ENCODE peak calls at places on chromosomes 4 and X, in five cellular contexts. O, L, N, J and Y are unnamed samples.

GRCh38 chr4:125736057-125736456 is 421.3 kb downstream of the FAT4 start:
- DNase-seq in J (peak), O (peak), L (no peak), N (no peak), Y (no peak)

GRCh38 chr4:121252224-121252806 is 88.2 kb upstream of the TNIP3 start:
- DNase-seq in J (peak), L (peak), O (peak), N (peak), Y (peak)

GRCh38 chrX:37785569-37785968 is 5.7 kb downstream of the CYBB start:
- DNase-seq in O (peak), L (no peak), N (no peak), J (no peak), Y (peak)

GRCh38 chr4:54940996-54941395 is 184.4 kb downstream of the KDR start:
- DNase-seq in O (no peak), N (no peak), J (no peak), L (no peak), Y (no peak)

GRCh38 chr4:171538601-171539100 is 274.6 kb upstream of the GALNTL6 start:
- DNase-seq in N (no peak), J (peak), O (no peak), L (no peak), Y (no peak)

GRCh38 chr4:7630559-7631287 is 196.0 kb upstream of the PSAPL1 start:
- DNase-seq in O (peak), L (no peak), J (peak), N (no peak), Y (no peak)

GRCh38 chrX:56248492-56248891 is 16.3 kb downstream of the KLF8 start:
- DNase-seq in L (peak), N (peak), O (peak), J (peak), Y (peak)

GRCh38 chrX:133374874-133375387 is 40.4 kb downstream of the GPC4 start:
- DNase-seq in J (no peak), L (no peak), O (no peak), N (no peak), Y (no peak)

GRCh38 chr4:87915621-87916020 is 59.9 kb upstream of the SPP1 start:
- DNase-seq in L (no peak), N (no peak), O (no peak), J (no peak), Y (no peak)

GRCh38 chrX:8731579-8732395 is at the start of gene ANOS1:
- DNase-seq in O (peak), J (peak), N (peak), L (no peak), Y (no peak)

GRCh38 chrX:150036181-150036580 is 97.9 kb upstream of the EOLA2 start:
- DNase-seq in N (no peak), O (peak), L (no peak), J (no peak), Y (no peak)

GRCh38 chrX:35040871-35041270 is 98.3 kb downstream of the FAM47B start:
- DNase-seq in O (peak), L (no peak), N (no peak), J (peak), Y (no peak)

GRCh38 chr4:3031357-3032064 is 42.8 kb downstream of the HTT-AS start:
- DNase-seq in N (peak), J (no peak), L (no peak), O (no peak), Y (no peak)

GRCh38 chr4:74230902-74231499 is 73.1 kb downstream of the MTHFD2L start:
- DNase-seq in O (peak), N (peak), J (peak), L (no peak), Y (peak)

GRCh38 chr4:924107-925096 is 7.7 kb downstream of the GAK start:
- DNase-seq in J (peak), N (no peak), L (no peak), O (peak), Y (peak)

GRCh38 chr4:134906404-134907023 is 704.9 kb upstream of the PABPC4L start:
- DNase-seq in L (peak), J (peak), O (peak), N (no peak), Y (no peak)

GRCh38 chrX:131217878-131218486 is 71.1 kb downstream of the IGSF1 start:
- DNase-seq in O (no peak), L (no peak), N (no peak), J (no peak), Y (no peak)

GRCh38 chr4:188956566-188956965 is 817.3 kb downstream of the TRIML1 start:
- DNase-seq in L (no peak), O (no peak), J (no peak), N (no peak), Y (no peak)

GRCh38 chrX:15931362-15931761 is 76.7 kb upstream of the AP1S2 start:
- DNase-seq in J (no peak), N (no peak), L (no peak), O (no peak), Y (no peak)

GRCh38 chr4:5018096-5018495 is 1.2 kb downstream of the CYTL1 start:
- DNase-seq in N (no peak), L (no peak), J (peak), O (no peak), Y (no peak)

GRCh38 chr4:38782452-38783108 is at the start of gene TLR10:
- DNase-seq in J (peak), N (peak), O (peak), L (peak), Y (peak)

GRCh38 chr4:135476272-135476671 is 1274.7 kb upstream of the PABPC4L start:
- DNase-seq in L (no peak), O (no peak), J (no peak), N (no peak), Y (no peak)

GRCh38 chr4:39574946-39575345 is 47.7 kb upstream of the UGDH start:
- DNase-seq in J (peak), O (no peak), N (no peak), L (no peak), Y (peak)

GRCh38 chr4:174972911-174973310 is 54.8 kb downstream of the ADAM29 start:
- DNase-seq in O (no peak), N (no peak), J (no peak), L (peak), Y (no peak)

GRCh38 chr4:116217781-116218180 is 867.6 kb downstream of the TRAM1L1 start:
- DNase-seq in L (no peak), J (no peak), N (no peak), O (peak), Y (no peak)

GRCh38 chr4:116223059-116223732 is 862.2 kb downstream of the TRAM1L1 start:
- DNase-seq in J (no peak), O (no peak), L (no peak), N (no peak), Y (no peak)
- H3K4me3 ChIP-seq in J (no peak), O (no peak), L (no peak), N (no peak), Y (no peak)

GRCh38 chr4:119286377-119287002 is 35.4 kb downstream of the FABP2 start:
- DNase-seq in N (no peak), L (no peak), O (peak), J (peak), Y (peak)
- TF ChIP-seq CTCF in N (peak), L (peak), O (peak), J (peak), Y (peak)

DNA sequence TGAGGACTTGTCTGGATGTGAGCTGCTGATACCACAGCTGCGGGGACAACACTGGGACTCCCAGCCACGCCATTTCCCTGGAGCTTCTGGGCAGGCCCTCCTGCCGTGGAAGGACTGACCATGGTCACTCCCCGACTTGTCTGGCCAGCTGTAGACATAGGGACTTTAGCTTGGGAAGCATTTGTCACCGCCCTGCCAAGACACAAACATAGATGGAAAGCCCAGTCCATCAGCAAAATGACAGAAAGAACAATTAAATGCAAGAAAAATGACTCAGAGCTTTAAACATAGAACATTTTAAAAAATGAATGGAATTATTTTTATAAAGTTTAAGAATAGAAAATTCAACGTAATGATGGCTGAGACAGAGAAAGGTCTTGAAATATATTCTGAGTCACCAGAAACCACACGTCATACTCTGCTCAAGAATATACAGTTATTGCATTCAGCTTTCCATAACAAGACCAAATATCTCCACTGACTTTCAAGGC is 107.6 kb upstream of the CBR4 start:
- DNase-seq in L (no peak), J (peak), N (no peak), O (peak), Y (no peak)
- H3K4me3 ChIP-seq in L (no peak), J (no peak), N (no peak), O (no peak), Y (no peak)

DNA sequence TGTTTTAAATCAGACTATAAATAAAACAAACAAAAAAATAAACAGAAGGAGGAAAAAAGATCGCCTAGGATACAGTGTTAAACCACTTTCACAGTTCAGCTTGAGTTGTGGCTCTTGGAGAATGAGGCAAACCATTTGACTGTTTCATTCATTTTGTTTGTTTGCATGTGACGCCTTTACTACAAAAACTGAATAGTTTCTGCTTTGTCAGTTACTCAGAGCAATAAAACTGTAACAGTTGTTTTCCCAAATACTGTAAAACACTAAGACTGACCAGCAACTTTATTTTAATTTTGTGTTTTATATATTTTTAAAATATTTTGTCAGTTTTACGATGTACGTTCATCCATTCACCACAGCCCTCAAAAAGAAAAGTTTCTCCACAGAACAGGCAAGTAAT is 214.5 kb downstream of the FBXW7 start:
- DNase-seq in O (no peak), N (no peak), J (no peak), L (no peak), Y (no peak)
- TF ChIP-seq CTCF in O (no peak), N (no peak), J (no peak), L (no peak), Y (no peak)

DNA sequence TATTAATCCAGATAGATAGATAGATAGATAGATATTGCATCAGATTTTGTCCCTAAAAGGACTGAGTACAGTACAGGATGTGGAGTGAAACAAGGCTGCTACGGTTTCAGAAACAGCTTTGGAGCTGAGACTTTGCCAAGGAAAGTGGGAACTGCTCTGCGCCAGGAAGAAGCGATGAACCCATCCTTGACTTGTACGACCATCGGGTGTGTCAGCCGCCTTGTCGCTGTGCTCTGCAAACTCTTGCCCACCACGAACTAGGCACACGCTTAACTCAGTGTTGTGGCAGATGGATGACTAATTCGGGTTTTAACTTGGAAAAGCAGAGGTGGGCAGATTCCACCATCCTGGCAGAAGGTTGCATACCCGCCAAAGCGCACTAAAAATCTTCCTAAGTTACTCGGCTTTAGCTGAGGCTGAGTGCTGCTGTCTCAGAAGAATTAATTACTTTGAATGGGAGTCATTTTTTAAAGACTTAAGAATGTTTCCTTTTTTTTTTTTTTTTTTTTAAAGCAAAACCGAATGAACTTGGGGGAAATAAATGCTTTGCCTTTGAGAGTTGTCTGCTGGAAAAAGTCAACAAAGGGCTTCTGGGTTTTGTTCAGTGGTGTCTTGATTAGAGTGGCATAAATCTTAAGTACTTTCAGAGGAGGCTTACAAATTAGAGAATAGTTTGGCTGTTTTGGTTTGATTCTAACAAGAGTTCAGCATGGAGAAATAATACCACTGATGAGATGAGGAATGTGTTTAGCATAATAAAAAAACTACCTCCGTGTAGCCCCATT is 69.5 kb downstream of the SHROOM2 start:
- DNase-seq in N (no peak), O (no peak), L (no peak), J (no peak), Y (no peak)
- H3K4me3 ChIP-seq in N (no peak), O (no peak), L (no peak), J (no peak), Y (no peak)

GRCh38 chr4:13599159-13599558 is 28.4 kb downstream of the BOD1L1 start:
- DNase-seq in N (no peak), L (no peak), O (no peak), J (peak), Y (no peak)
- TF ChIP-seq CTCF in N (no peak), L (peak), O (peak), J (peak), Y (peak)

GRCh38 chr4:20251061-20251795 is 477 bp upstream of the SLIT2 start:
- DNase-seq in J (peak), O (no peak), L (no peak), N (no peak), Y (no peak)
- H3K4me3 ChIP-seq in J (peak), O (peak), L (no peak), N (peak), Y (peak)